ENCODE peak calls at places on chromosome 9, in ten cellular contexts. C is neural progenitor cell, L is suprapubic skin, D is heart left ventricle, R is neuronal stem cell, U is tibial artery, G is transverse colon, A is H9, V is upper lobe of left lung, E is BE2C. M is an unnamed sample.

GRCh38 chr9:72991772-72992171 is 38.9 kb upstream of the ALDH1A1 start:
- DNase-seq in C (no peak), L (no peak), D (no peak), R (no peak), U (no peak), G (no peak), A (no peak), V (no peak), E (no peak), M (no peak)

GRCh38 chr9:131529597-131530545 is 1.2 kb downstream of the UCK1 start:
- DNase-seq in C (no peak), L (no peak), D (no peak), R (no peak), U (no peak), G (no peak), A (no peak), V (no peak), E (no peak), M (no peak)

GRCh38 chr9:12719431-12719830 is 26.2 kb downstream of the TYRP1 start:
- DNase-seq in C (peak; percentile 18), L (no peak), D (no peak), R (no peak), U (no peak), G (no peak), A (no peak), V (no peak), E (no peak), M (peak; percentile 51)

GRCh38 chr9:130117816-130118632 is 54.2 kb upstream of the NCS1 start:
- DNase-seq in C (no peak), L (no peak), D (no peak), R (no peak), U (peak; percentile 82), G (no peak), A (no peak), V (no peak), E (no peak), M (peak; percentile 55)

GRCh38 chr9:89695441-89695891 is 90.7 kb downstream of the GADD45G start:
- DNase-seq in C (peak; percentile 75), L (peak; percentile 9), D (no peak), R (no peak), U (no peak), G (no peak), A (peak; percentile 77), V (no peak), E (no peak), M (no peak)

GRCh38 chr9:135951889-135952663 is 9.1 kb downstream of the UBAC1 start:
- DNase-seq in C (peak; percentile 53), L (no peak), D (no peak), R (no peak), U (no peak), G (no peak), A (no peak), V (no peak), E (peak; percentile 64), M (no peak)

GRCh38 chr9:34646211-34647083 is at the start of gene GALT:
- DNase-seq in C (peak; percentile 95), L (peak; percentile 98), D (peak; percentile 96), R (peak; percentile 83), U (peak; percentile 97), G (peak; percentile 98), A (peak; percentile 96), V (peak; percentile 100), E (peak; percentile 98), M (peak; percentile 91)

GRCh38 chr9:78298046-78298511 is 1.2 kb downstream of the PSAT1 start:
- DNase-seq in C (peak; percentile 63), L (no peak), D (no peak), R (no peak), U (no peak), G (no peak), A (no peak), V (no peak), E (peak; percentile 49), M (peak; percentile 46)

GRCh38 chr9:70601000-70601929 is 186.8 kb upstream of the KLF9 start:
- DNase-seq in C (no peak), L (peak; percentile 95), D (peak; percentile 92), R (no peak), U (peak; percentile 99), G (peak; percentile 89), A (no peak), V (peak; percentile 91), E (peak; percentile 96), M (peak; percentile 84)

GRCh38 chr9:84975926-84976325 is 306.4 kb downstream of the NTRK2 start:
- DNase-seq in C (no peak), L (no peak), D (no peak), R (no peak), U (no peak), G (no peak), A (no peak), V (no peak), E (no peak), M (no peak)

GRCh38 chr9:130478731-130479575 is 34.2 kb downstream of the ASS1 start:
- DNase-seq in C (peak; percentile 82), L (no peak), D (no peak), R (peak; percentile 44), U (no peak), G (no peak), A (no peak), V (peak; percentile 76), E (no peak), M (peak; percentile 24)

GRCh38 chr9:126661521-126662251 is 48.0 kb downstream of the LMX1B start:
- DNase-seq in C (peak; percentile 72), L (no peak), D (no peak), R (no peak), U (no peak), G (no peak), A (peak; percentile 97), V (peak; percentile 61), E (no peak), M (peak; percentile 25)

GRCh38 chr9:126664893-126665695 is 51.4 kb downstream of the LMX1B start:
- DNase-seq in C (peak; percentile 87), L (no peak), D (no peak), R (peak; percentile 65), U (no peak), G (no peak), A (peak; percentile 83), V (no peak), E (no peak), M (no peak)

GRCh38 chr9:126661122-126661520 is 47.4 kb downstream of the LMX1B start:
- DNase-seq in C (no peak), L (no peak), D (no peak), R (no peak), U (no peak), G (no peak), A (no peak), V (peak; percentile 70), E (no peak), M (no peak)

GRCh38 chr9:126665696-126666035 is 51.9 kb downstream of the LMX1B start:
- DNase-seq in C (peak; percentile 53), L (no peak), D (no peak), R (no peak), U (no peak), G (no peak), A (no peak), V (peak; percentile 56), E (no peak), M (no peak)

GRCh38 chr9:126663661-126664072 is 49.9 kb downstream of the LMX1B start:
- DNase-seq in C (no peak), L (no peak), D (peak; percentile 49), R (no peak), U (no peak), G (no peak), A (no peak), V (no peak), E (no peak), M (no peak)
- H3K4me1 ChIP-seq in C (peaks cover 48% of the 10 kb centered on the region), L (peaks cover 36% of the 10 kb centered on the region), D (no peaks in the 10 kb centered on the region), R (peaks cover 22% of the 10 kb centered on the region), U (peaks cover 43% of the 10 kb centered on the region), G (peaks cover 7% of the 10 kb centered on the region), A (peaks cover 8% of the 10 kb centered on the region), V (no peaks in the 10 kb centered on the region), E (peaks cover 8% of the 10 kb centered on the region), M (peaks cover 4% of the 10 kb centered on the region)

DNA sequence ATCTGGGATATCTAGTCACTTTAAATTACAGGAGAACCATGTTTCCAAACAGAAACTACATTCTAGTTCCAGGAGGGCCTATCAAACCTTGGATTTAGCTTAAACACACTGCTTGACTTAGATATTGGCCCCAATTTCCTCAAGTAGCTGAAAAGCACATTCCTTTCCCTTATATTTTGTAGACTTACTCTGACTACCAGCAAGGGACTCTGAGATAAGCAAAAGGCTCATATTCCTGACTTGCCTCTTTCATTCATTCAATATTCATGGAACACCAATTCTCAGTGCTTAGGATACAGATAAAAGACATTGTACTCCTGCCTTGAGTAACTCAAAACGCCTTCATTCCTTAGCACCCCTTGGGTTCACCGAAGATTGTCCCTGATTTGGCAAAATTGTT is 11.8 kb downstream of the NR6A1 start:
- DNase-seq in C (no peak), L (no peak), D (no peak), R (no peak), U (no peak), G (no peak), A (no peak), V (no peak), E (no peak), M (no peak)
- H3K27me3 ChIP-seq in C (no peaks in the 10 kb centered on the region), L (peaks cover 51% of the 10 kb centered on the region), D (peaks cover 9% of the 10 kb centered on the region), R (no peaks in the 10 kb centered on the region), U (peaks cover 66% of the 10 kb centered on the region), G (peaks cover 30% of the 10 kb centered on the region), A (no peaks in the 10 kb centered on the region), V (no peaks in the 10 kb centered on the region), E (peaks cover 92% of the 10 kb centered on the region), M (no peaks in the 10 kb centered on the region)

DNA sequence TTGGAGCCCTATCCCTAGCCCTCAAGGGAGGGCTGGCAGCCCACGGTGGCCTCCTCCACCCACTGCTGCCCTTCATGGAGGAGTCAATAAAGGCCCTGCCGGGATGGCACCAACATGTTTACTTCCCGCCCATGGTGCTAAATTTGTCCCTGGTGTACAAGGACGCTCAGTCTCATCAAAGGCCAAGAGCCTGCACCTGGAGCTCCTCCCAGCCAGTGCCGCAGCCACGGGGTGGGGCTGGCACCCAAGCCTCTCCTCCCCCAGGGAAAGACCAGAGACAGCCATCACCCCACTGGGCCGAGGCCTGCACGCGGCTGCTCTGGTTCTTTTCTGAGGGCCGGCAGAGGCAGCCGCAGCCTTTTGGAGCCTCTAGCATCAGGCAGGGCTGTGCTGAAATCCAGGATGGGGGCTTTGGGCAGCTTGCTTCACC is 34.8 kb upstream of the RXRA start:
- DNase-seq in C (no peak), L (no peak), D (no peak), R (no peak), U (no peak), G (no peak), A (no peak), V (no peak), E (no peak), M (no peak)
- H3K4me1 ChIP-seq in C (peaks cover 23% of the 10 kb centered on the region), L (peaks cover 39% of the 10 kb centered on the region), D (no peaks in the 10 kb centered on the region), R (peaks cover 10% of the 10 kb centered on the region), U (peaks cover 23% of the 10 kb centered on the region), G (no peaks in the 10 kb centered on the region), A (no peaks in the 10 kb centered on the region), V (peaks cover 7% of the 10 kb centered on the region), E (peaks cover 25% of the 10 kb centered on the region), M (peaks cover 13% of the 10 kb centered on the region)

GRCh38 chr9:134291961-134292871 is 34.0 kb upstream of the RXRA start:
- DNase-seq in C (no peak), L (no peak), D (no peak), R (no peak), U (no peak), G (no peak), A (no peak), V (peak; percentile 70), E (no peak), M (no peak)
- H3K27me3 ChIP-seq in C (no peaks in the 10 kb centered on the region), L (no peaks in the 10 kb centered on the region), D (no peaks in the 10 kb centered on the region), R (peaks cover 2% of the 10 kb centered on the region), U (peaks cover 68% of the 10 kb centered on the region), G (peaks cover 15% of the 10 kb centered on the region), A (no peaks in the 10 kb centered on the region), V (no peaks in the 10 kb centered on the region), E (no peaks in the 10 kb centered on the region), M (no peaks in the 10 kb centered on the region)